ENCODE peak calls at places on chromosome 17, in ten cellular contexts. One of them, this sample, is unnamed.

GRCh38 chr17:61856078-61856477 is 7.2 kb downstream of the BRIP1 start:
- DNase-seq in RWPE1: no peak
- DNase-seq in heart left ventricle: no peak
- DNase-seq in cardiac muscle cell: no peak
- DNase-seq in WERI-Rb-1: no peak
- DNase-seq in heart right ventricle: no peak
- DNase-seq in activated CD8-positive, alpha-beta T cell treated with anti-CD3 and anti-CD28 coated beads for 36 hours: no peak
- DNase-seq in fibroblast of villous mesenchyme: no peak
- DNase-seq in natural killer cell: no peak
- DNase-seq in fibroblast of the aortic adventitia: no peak
- DNase-seq in this sample: no peak

GRCh38 chr17:73052923-73053322 is 39.6 kb downstream of the SLC39A11 start:
- DNase-seq in RWPE1: no peak
- DNase-seq in heart left ventricle: no peak
- DNase-seq in cardiac muscle cell: no peak
- DNase-seq in WERI-Rb-1: no peak
- DNase-seq in heart right ventricle: no peak
- DNase-seq in activated CD8-positive, alpha-beta T cell treated with anti-CD3 and anti-CD28 coated beads for 36 hours: no peak
- DNase-seq in fibroblast of villous mesenchyme: no peak
- DNase-seq in natural killer cell: no peak
- DNase-seq in fibroblast of the aortic adventitia: no peak
- DNase-seq in this sample: no peak

GRCh38 chr17:16516594-16517018 is 24.6 kb upstream of the LRRC75A start:
- DNase-seq in RWPE1: peak
- DNase-seq in heart left ventricle: peak
- DNase-seq in cardiac muscle cell: peak
- DNase-seq in WERI-Rb-1: no peak
- DNase-seq in heart right ventricle: peak
- DNase-seq in activated CD8-positive, alpha-beta T cell treated with anti-CD3 and anti-CD28 coated beads for 36 hours: no peak
- DNase-seq in fibroblast of villous mesenchyme: peak
- DNase-seq in natural killer cell: no peak
- DNase-seq in fibroblast of the aortic adventitia: peak
- DNase-seq in this sample: no peak

GRCh38 chr17:45334231-45334630 is 17.4 kb upstream of the MAP3K14 start:
- DNase-seq in RWPE1: no peak
- DNase-seq in heart left ventricle: no peak
- DNase-seq in cardiac muscle cell: no peak
- DNase-seq in WERI-Rb-1: no peak
- DNase-seq in heart right ventricle: no peak
- DNase-seq in activated CD8-positive, alpha-beta T cell treated with anti-CD3 and anti-CD28 coated beads for 36 hours: no peak
- DNase-seq in fibroblast of villous mesenchyme: no peak
- DNase-seq in natural killer cell: no peak
- DNase-seq in fibroblast of the aortic adventitia: no peak
- DNase-seq in this sample: no peak

GRCh38 chr17:50055055-50055425 is 870 bp upstream of the ITGA3 start:
- DNase-seq in RWPE1: peak
- DNase-seq in heart left ventricle: no peak
- DNase-seq in cardiac muscle cell: no peak
- DNase-seq in WERI-Rb-1: peak
- DNase-seq in heart right ventricle: no peak
- DNase-seq in activated CD8-positive, alpha-beta T cell treated with anti-CD3 and anti-CD28 coated beads for 36 hours: peak
- DNase-seq in fibroblast of villous mesenchyme: peak
- DNase-seq in natural killer cell: no peak
- DNase-seq in fibroblast of the aortic adventitia: no peak
- DNase-seq in this sample: peak

GRCh38 chr17:49001671-49002070 is 4.5 kb downstream of the IGF2BP1 start:
- DNase-seq in RWPE1: no peak
- DNase-seq in heart left ventricle: no peak
- DNase-seq in cardiac muscle cell: no peak
- DNase-seq in WERI-Rb-1: no peak
- DNase-seq in heart right ventricle: no peak
- DNase-seq in activated CD8-positive, alpha-beta T cell treated with anti-CD3 and anti-CD28 coated beads for 36 hours: no peak
- DNase-seq in fibroblast of villous mesenchyme: no peak
- DNase-seq in natural killer cell: no peak
- DNase-seq in fibroblast of the aortic adventitia: no peak
- DNase-seq in this sample: no peak

GRCh38 chr17:27038676-27039075 is 255.2 kb upstream of the WSB1 start:
- DNase-seq in RWPE1: no peak
- DNase-seq in heart left ventricle: no peak
- DNase-seq in cardiac muscle cell: no peak
- DNase-seq in WERI-Rb-1: peak
- DNase-seq in heart right ventricle: no peak
- DNase-seq in activated CD8-positive, alpha-beta T cell treated with anti-CD3 and anti-CD28 coated beads for 36 hours: peak
- DNase-seq in fibroblast of villous mesenchyme: no peak
- DNase-seq in natural killer cell: no peak
- DNase-seq in fibroblast of the aortic adventitia: no peak
- DNase-seq in this sample: no peak

GRCh38 chr17:68682913-68683312 is 81.7 kb upstream of the FAM20A start:
- DNase-seq in RWPE1: no peak
- DNase-seq in heart left ventricle: no peak
- DNase-seq in cardiac muscle cell: no peak
- DNase-seq in WERI-Rb-1: no peak
- DNase-seq in heart right ventricle: no peak
- DNase-seq in activated CD8-positive, alpha-beta T cell treated with anti-CD3 and anti-CD28 coated beads for 36 hours: no peak
- DNase-seq in fibroblast of villous mesenchyme: no peak
- DNase-seq in natural killer cell: no peak
- DNase-seq in fibroblast of the aortic adventitia: no peak
- DNase-seq in this sample: no peak

GRCh38 chr17:79527286-79527685 is 83.6 kb downstream of the RBFOX3 start:
- DNase-seq in RWPE1: no peak
- DNase-seq in heart left ventricle: no peak
- DNase-seq in cardiac muscle cell: no peak
- DNase-seq in WERI-Rb-1: no peak
- DNase-seq in heart right ventricle: no peak
- DNase-seq in activated CD8-positive, alpha-beta T cell treated with anti-CD3 and anti-CD28 coated beads for 36 hours: no peak
- DNase-seq in fibroblast of villous mesenchyme: no peak
- DNase-seq in natural killer cell: no peak
- DNase-seq in fibroblast of the aortic adventitia: no peak
- DNase-seq in this sample: no peak

GRCh38 chr17:38584350-38584925 is 21.3 kb downstream of the SRCIN1 start:
- DNase-seq in RWPE1: peak
- DNase-seq in heart left ventricle: peak
- DNase-seq in cardiac muscle cell: peak
- DNase-seq in WERI-Rb-1: peak
- DNase-seq in heart right ventricle: no peak
- DNase-seq in activated CD8-positive, alpha-beta T cell treated with anti-CD3 and anti-CD28 coated beads for 36 hours: peak
- DNase-seq in fibroblast of villous mesenchyme: peak
- DNase-seq in natural killer cell: peak
- DNase-seq in fibroblast of the aortic adventitia: peak
- DNase-seq in this sample: no peak

GRCh38 chr17:74860999-74861553 is 1.4 kb upstream of the GRIN2C start:
- DNase-seq in RWPE1: no peak
- DNase-seq in heart left ventricle: no peak
- DNase-seq in cardiac muscle cell: no peak
- DNase-seq in WERI-Rb-1: no peak
- DNase-seq in heart right ventricle: no peak
- DNase-seq in activated CD8-positive, alpha-beta T cell treated with anti-CD3 and anti-CD28 coated beads for 36 hours: no peak
- DNase-seq in fibroblast of villous mesenchyme: no peak
- DNase-seq in natural killer cell: no peak
- DNase-seq in fibroblast of the aortic adventitia: no peak
- DNase-seq in this sample: no peak

GRCh38 chr17:74862919-74863318 is 3.2 kb upstream of the GRIN2C start:
- DNase-seq in RWPE1: no peak
- DNase-seq in heart left ventricle: no peak
- DNase-seq in cardiac muscle cell: no peak
- DNase-seq in WERI-Rb-1: no peak
- DNase-seq in heart right ventricle: no peak
- DNase-seq in activated CD8-positive, alpha-beta T cell treated with anti-CD3 and anti-CD28 coated beads for 36 hours: no peak
- DNase-seq in fibroblast of villous mesenchyme: no peak
- DNase-seq in natural killer cell: no peak
- DNase-seq in fibroblast of the aortic adventitia: no peak
- DNase-seq in this sample: no peak

GRCh38 chr17:74863420-74864296 is 4.0 kb upstream of the GRIN2C start:
- DNase-seq in RWPE1: no peak
- DNase-seq in heart left ventricle: no peak
- DNase-seq in cardiac muscle cell: no peak
- DNase-seq in WERI-Rb-1: no peak
- DNase-seq in heart right ventricle: no peak
- DNase-seq in activated CD8-positive, alpha-beta T cell treated with anti-CD3 and anti-CD28 coated beads for 36 hours: no peak
- DNase-seq in fibroblast of villous mesenchyme: no peak
- DNase-seq in natural killer cell: no peak
- DNase-seq in fibroblast of the aortic adventitia: no peak
- DNase-seq in this sample: no peak

GRCh38 chr17:74861554-74862107 is 1.9 kb upstream of the GRIN2C start:
- DNase-seq in RWPE1: no peak
- DNase-seq in heart left ventricle: no peak
- DNase-seq in cardiac muscle cell: no peak
- DNase-seq in WERI-Rb-1: no peak
- DNase-seq in heart right ventricle: no peak
- DNase-seq in activated CD8-positive, alpha-beta T cell treated with anti-CD3 and anti-CD28 coated beads for 36 hours: no peak
- DNase-seq in fibroblast of villous mesenchyme: no peak
- DNase-seq in natural killer cell: no peak
- DNase-seq in fibroblast of the aortic adventitia: no peak
- DNase-seq in this sample: no peak

DNA sequence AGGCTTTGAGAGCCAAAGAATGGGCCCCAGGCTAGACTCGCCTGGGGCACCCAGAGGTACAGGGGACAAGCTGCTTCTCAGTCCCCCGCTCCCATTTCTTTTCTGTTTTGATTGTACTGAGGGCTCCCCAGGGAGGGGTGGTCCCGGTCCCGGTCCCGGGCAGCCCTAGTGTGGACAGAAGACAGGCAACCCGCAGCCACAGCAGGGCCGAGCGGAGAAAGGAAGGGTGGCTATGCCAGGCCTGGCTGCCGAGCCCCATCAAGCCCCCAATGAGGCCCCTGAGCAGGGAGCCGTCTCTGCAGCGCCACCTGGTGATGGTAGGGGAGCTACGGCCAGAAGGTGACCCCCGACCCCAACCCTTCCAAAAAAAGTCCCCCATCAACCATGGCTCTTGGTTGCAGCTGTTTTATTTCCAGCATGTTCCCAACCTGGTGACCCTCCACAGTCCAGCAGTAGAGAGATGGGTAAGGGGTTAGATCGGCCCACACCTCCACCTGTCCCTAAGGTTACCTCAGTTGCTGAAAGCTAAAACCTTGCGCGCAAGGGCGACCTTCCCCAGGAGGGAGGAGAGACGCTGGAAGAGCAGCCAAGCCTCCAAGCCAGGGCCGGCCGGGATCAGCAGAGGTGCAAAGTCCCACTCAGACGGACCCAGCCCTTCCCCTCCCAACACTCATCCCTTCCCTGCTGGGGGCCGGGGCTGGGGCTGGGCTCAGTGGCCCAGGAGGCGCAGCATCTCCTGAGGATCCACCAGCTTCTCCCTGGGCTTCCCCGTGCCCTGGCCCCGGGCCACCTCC is 2.6 kb upstream of the GRIN2C start:
- DNase-seq in RWPE1: no peak
- DNase-seq in heart left ventricle: peak
- DNase-seq in cardiac muscle cell: peak
- DNase-seq in WERI-Rb-1: peak
- DNase-seq in heart right ventricle: peak
- DNase-seq in activated CD8-positive, alpha-beta T cell treated with anti-CD3 and anti-CD28 coated beads for 36 hours: peak
- DNase-seq in fibroblast of villous mesenchyme: peak
- DNase-seq in natural killer cell: peak
- DNase-seq in fibroblast of the aortic adventitia: no peak
- DNase-seq in this sample: peak
- TF ChIP-seq CTCF in RWPE1: peak
- TF ChIP-seq CTCF in heart left ventricle: peak
- TF ChIP-seq CTCF in cardiac muscle cell: peak
- TF ChIP-seq CTCF in WERI-Rb-1: peak
- TF ChIP-seq CTCF in heart right ventricle: peak
- TF ChIP-seq CTCF in activated CD8-positive, alpha-beta T cell treated with anti-CD3 and anti-CD28 coated beads for 36 hours: peak
- TF ChIP-seq CTCF in fibroblast of villous mesenchyme: peak
- TF ChIP-seq CTCF in natural killer cell: peak
- TF ChIP-seq CTCF in fibroblast of the aortic adventitia: peak
- TF ChIP-seq CTCF in this sample: peak

GRCh38 chr17:8924595-8924994 is 40.9 kb downstream of the PIK3R5 start:
- DNase-seq in RWPE1: no peak
- DNase-seq in heart left ventricle: no peak
- DNase-seq in cardiac muscle cell: no peak
- DNase-seq in WERI-Rb-1: no peak
- DNase-seq in heart right ventricle: no peak
- DNase-seq in activated CD8-positive, alpha-beta T cell treated with anti-CD3 and anti-CD28 coated beads for 36 hours: no peak
- DNase-seq in fibroblast of villous mesenchyme: no peak
- DNase-seq in natural killer cell: no peak
- DNase-seq in fibroblast of the aortic adventitia: no peak
- DNase-seq in this sample: no peak
- TF ChIP-seq CTCF in RWPE1: no peak
- TF ChIP-seq CTCF in heart left ventricle: no peak
- TF ChIP-seq CTCF in cardiac muscle cell: no peak
- TF ChIP-seq CTCF in WERI-Rb-1: no peak
- TF ChIP-seq CTCF in heart right ventricle: no peak
- TF ChIP-seq CTCF in activated CD8-positive, alpha-beta T cell treated with anti-CD3 and anti-CD28 coated beads for 36 hours: no peak
- TF ChIP-seq CTCF in fibroblast of villous mesenchyme: no peak
- TF ChIP-seq CTCF in natural killer cell: no peak
- TF ChIP-seq CTCF in fibroblast of the aortic adventitia: no peak
- TF ChIP-seq CTCF in this sample: no peak

DNA sequence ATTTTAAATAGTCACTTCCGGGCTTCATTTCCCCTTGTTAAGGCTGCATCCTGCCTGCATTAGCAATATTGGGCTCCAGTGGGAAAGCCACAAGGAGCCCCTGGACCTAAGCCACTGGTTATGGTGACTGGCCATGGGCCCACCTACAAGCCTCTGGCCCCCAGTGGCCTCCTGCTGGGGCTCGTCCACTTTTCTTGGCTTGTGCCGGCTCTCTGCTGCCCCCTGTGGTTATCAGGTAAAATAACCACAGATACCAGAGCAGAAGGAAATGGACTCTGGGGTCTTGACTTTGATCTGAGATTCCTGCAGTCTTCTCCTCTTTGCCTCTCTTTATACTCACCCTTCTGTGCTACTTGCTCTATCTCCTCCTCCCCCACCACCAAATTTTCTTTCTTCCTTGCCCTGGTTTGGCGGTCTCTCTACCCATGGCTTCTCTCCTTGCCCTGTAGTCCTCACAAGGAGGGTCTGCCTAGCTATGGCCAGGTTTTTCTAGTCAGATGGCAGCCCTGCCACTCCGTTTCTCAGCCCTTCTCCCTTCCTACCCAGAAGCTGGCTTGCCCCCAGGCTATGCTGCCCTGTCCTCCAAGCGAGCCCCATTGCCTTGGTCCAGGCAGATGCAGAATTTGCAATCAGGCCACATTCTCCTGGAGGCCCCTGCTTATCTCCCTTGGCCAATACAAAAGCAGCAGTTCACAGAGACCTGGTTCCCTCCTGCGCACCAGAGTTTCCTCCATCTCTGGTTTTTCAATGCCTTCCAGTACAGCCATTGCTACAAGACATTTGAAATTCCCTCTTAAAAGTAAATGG is 82.9 kb upstream of the RCVRN start:
- DNase-seq in RWPE1: peak
- DNase-seq in heart left ventricle: no peak
- DNase-seq in cardiac muscle cell: peak
- DNase-seq in WERI-Rb-1: peak
- DNase-seq in heart right ventricle: peak
- DNase-seq in activated CD8-positive, alpha-beta T cell treated with anti-CD3 and anti-CD28 coated beads for 36 hours: peak
- DNase-seq in fibroblast of villous mesenchyme: peak
- DNase-seq in natural killer cell: peak
- DNase-seq in fibroblast of the aortic adventitia: peak
- DNase-seq in this sample: no peak
- TF ChIP-seq CTCF in RWPE1: peak
- TF ChIP-seq CTCF in heart left ventricle: peak
- TF ChIP-seq CTCF in cardiac muscle cell: peak
- TF ChIP-seq CTCF in WERI-Rb-1: peak
- TF ChIP-seq CTCF in heart right ventricle: peak
- TF ChIP-seq CTCF in activated CD8-positive, alpha-beta T cell treated with anti-CD3 and anti-CD28 coated beads for 36 hours: peak
- TF ChIP-seq CTCF in fibroblast of villous mesenchyme: peak
- TF ChIP-seq CTCF in natural killer cell: peak
- TF ChIP-seq CTCF in fibroblast of the aortic adventitia: peak
- TF ChIP-seq CTCF in this sample: peak

GRCh38 chr17:36949461-36949927 is 740 bp downstream of the AATF start:
- DNase-seq in RWPE1: no peak
- DNase-seq in heart left ventricle: no peak
- DNase-seq in cardiac muscle cell: no peak
- DNase-seq in WERI-Rb-1: no peak
- DNase-seq in heart right ventricle: no peak
- DNase-seq in activated CD8-positive, alpha-beta T cell treated with anti-CD3 and anti-CD28 coated beads for 36 hours: no peak
- DNase-seq in fibroblast of villous mesenchyme: no peak
- DNase-seq in natural killer cell: no peak
- DNase-seq in fibroblast of the aortic adventitia: no peak
- DNase-seq in this sample: no peak
- TF ChIP-seq CTCF in RWPE1: no peak
- TF ChIP-seq CTCF in heart left ventricle: no peak
- TF ChIP-seq CTCF in cardiac muscle cell: no peak
- TF ChIP-seq CTCF in WERI-Rb-1: no peak
- TF ChIP-seq CTCF in heart right ventricle: no peak
- TF ChIP-seq CTCF in activated CD8-positive, alpha-beta T cell treated with anti-CD3 and anti-CD28 coated beads for 36 hours: no peak
- TF ChIP-seq CTCF in fibroblast of villous mesenchyme: no peak
- TF ChIP-seq CTCF in natural killer cell: no peak
- TF ChIP-seq CTCF in fibroblast of the aortic adventitia: no peak
- TF ChIP-seq CTCF in this sample: no peak

This sample was measured in CD14-positive monocyte.